ENCODE peak calls at places on chromosomes 3 and 15, in four cellular contexts. One of them, this sample, is unnamed.

GRCh38 chr3:129316121-129317013 is 37.7 kb downstream of the HMCES start:
- DNase-seq in PC-3: peak
- DNase-seq in CD4-positive, alpha-beta T cell: peak
- DNase-seq in nephron progenitor cell: peak
- DNase-seq in this sample: peak

GRCh38 chr15:74438696-74439316 is 5.0 kb upstream of the SEMA7A start:
- DNase-seq in PC-3: peak
- DNase-seq in CD4-positive, alpha-beta T cell: peak
- DNase-seq in nephron progenitor cell: peak
- DNase-seq in this sample: peak

GRCh38 chr15:78981532-78982313 is 36.9 kb upstream of the CTSH start:
- DNase-seq in PC-3: no peak
- DNase-seq in CD4-positive, alpha-beta T cell: no peak
- DNase-seq in nephron progenitor cell: no peak
- DNase-seq in this sample: no peak

GRCh38 chr15:85905626-85906025 is 110.9 kb upstream of the KLHL25 start:
- DNase-seq in PC-3: no peak
- DNase-seq in CD4-positive, alpha-beta T cell: no peak
- DNase-seq in nephron progenitor cell: no peak
- DNase-seq in this sample: no peak

GRCh38 chr15:79451361-79451999 is 19.3 kb downstream of the MINAR1 start:
- DNase-seq in PC-3: no peak
- DNase-seq in CD4-positive, alpha-beta T cell: no peak
- DNase-seq in nephron progenitor cell: peak
- DNase-seq in this sample: no peak

GRCh38 chr3:20185364-20185732 is 658 bp downstream of the SGO1 start:
- DNase-seq in PC-3: peak
- DNase-seq in CD4-positive, alpha-beta T cell: peak
- DNase-seq in nephron progenitor cell: peak
- DNase-seq in this sample: peak

GRCh38 chr3:41103200-41103599 is 96.1 kb upstream of the CTNNB1 start:
- DNase-seq in PC-3: no peak
- DNase-seq in CD4-positive, alpha-beta T cell: no peak
- DNase-seq in nephron progenitor cell: no peak
- DNase-seq in this sample: no peak

GRCh38 chr3:104885214-104885814 is 481.4 kb upstream of the ALCAM start:
- DNase-seq in PC-3: peak
- DNase-seq in CD4-positive, alpha-beta T cell: no peak
- DNase-seq in nephron progenitor cell: no peak
- DNase-seq in this sample: peak

GRCh38 chr3:127717357-127718243 is 44.8 kb downstream of the ABTB1 start:
- DNase-seq in PC-3: no peak
- DNase-seq in CD4-positive, alpha-beta T cell: no peak
- DNase-seq in nephron progenitor cell: no peak
- DNase-seq in this sample: no peak

GRCh38 chr3:108907194-108907593 is 46.5 kb downstream of the GUCA1C start:
- DNase-seq in PC-3: no peak
- DNase-seq in CD4-positive, alpha-beta T cell: no peak
- DNase-seq in nephron progenitor cell: no peak
- DNase-seq in this sample: no peak

GRCh38 chr3:194632983-194633348 is 253 bp downstream of the TMEM44 start:
- DNase-seq in PC-3: no peak
- DNase-seq in CD4-positive, alpha-beta T cell: no peak
- DNase-seq in nephron progenitor cell: no peak
- DNase-seq in this sample: no peak

GRCh38 chr3:61783993-61784718 is 222.8 kb downstream of the PTPRG start:
- DNase-seq in PC-3: no peak
- DNase-seq in CD4-positive, alpha-beta T cell: no peak
- DNase-seq in nephron progenitor cell: no peak
- DNase-seq in this sample: peak

GRCh38 chr15:67782592-67782991 is 42.7 kb upstream of the SKOR1 start:
- DNase-seq in PC-3: no peak
- DNase-seq in CD4-positive, alpha-beta T cell: no peak
- DNase-seq in nephron progenitor cell: no peak
- DNase-seq in this sample: no peak

GRCh38 chr3:158352551-158352950 is 218.4 kb upstream of the MLF1 start:
- DNase-seq in PC-3: no peak
- DNase-seq in CD4-positive, alpha-beta T cell: no peak
- DNase-seq in nephron progenitor cell: no peak
- DNase-seq in this sample: no peak

GRCh38 chr3:71066356-71066755 is 517.2 kb downstream of the FOXP1 start:
- DNase-seq in PC-3: peak
- DNase-seq in CD4-positive, alpha-beta T cell: no peak
- DNase-seq in nephron progenitor cell: no peak
- DNase-seq in this sample: no peak

GRCh38 chr3:42149537-42150426 is 58.6 kb downstream of the TRAK1 start:
- DNase-seq in PC-3: peak
- DNase-seq in CD4-positive, alpha-beta T cell: no peak
- DNase-seq in nephron progenitor cell: no peak
- DNase-seq in this sample: no peak

GRCh38 chr3:134598813-134599563 is 51.8 kb downstream of the KY start:
- DNase-seq in PC-3: no peak
- DNase-seq in CD4-positive, alpha-beta T cell: no peak
- DNase-seq in nephron progenitor cell: no peak
- DNase-seq in this sample: no peak

GRCh38 chr3:119294889-119295769 is 946 bp downstream of the ARHGAP31 start:
- DNase-seq in PC-3: peak
- DNase-seq in CD4-positive, alpha-beta T cell: peak
- DNase-seq in nephron progenitor cell: peak
- DNase-seq in this sample: no peak

GRCh38 chr3:56137406-56137805 is 330.9 kb downstream of the ERC2 start:
- DNase-seq in PC-3: no peak
- DNase-seq in CD4-positive, alpha-beta T cell: no peak
- DNase-seq in nephron progenitor cell: no peak
- DNase-seq in this sample: no peak

GRCh38 chr3:14388200-14388599 is 14.2 kb upstream of the SLC6A6 start:
- DNase-seq in PC-3: no peak
- DNase-seq in CD4-positive, alpha-beta T cell: no peak
- DNase-seq in nephron progenitor cell: no peak
- DNase-seq in this sample: no peak

GRCh38 chr3:52606373-52607085 is 70.1 kb downstream of the UQCC5 start:
- DNase-seq in PC-3: peak
- DNase-seq in CD4-positive, alpha-beta T cell: no peak
- DNase-seq in nephron progenitor cell: no peak
- DNase-seq in this sample: peak

GRCh38 chr3:50660386-50660785 is 14.3 kb upstream of the DOCK3 start:
- DNase-seq in PC-3: no peak
- DNase-seq in CD4-positive, alpha-beta T cell: no peak
- DNase-seq in nephron progenitor cell: no peak
- DNase-seq in this sample: no peak

GRCh38 chr3:55721716-55722484 is 234.8 kb upstream of the WNT5A start:
- DNase-seq in PC-3: peak
- DNase-seq in CD4-positive, alpha-beta T cell: no peak
- DNase-seq in nephron progenitor cell: peak
- DNase-seq in this sample: peak

GRCh38 chr15:57146394-57147140 is 228.1 kb downstream of the TCF12 start:
- DNase-seq in PC-3: peak
- DNase-seq in CD4-positive, alpha-beta T cell: no peak
- DNase-seq in nephron progenitor cell: no peak
- DNase-seq in this sample: peak

DNA sequence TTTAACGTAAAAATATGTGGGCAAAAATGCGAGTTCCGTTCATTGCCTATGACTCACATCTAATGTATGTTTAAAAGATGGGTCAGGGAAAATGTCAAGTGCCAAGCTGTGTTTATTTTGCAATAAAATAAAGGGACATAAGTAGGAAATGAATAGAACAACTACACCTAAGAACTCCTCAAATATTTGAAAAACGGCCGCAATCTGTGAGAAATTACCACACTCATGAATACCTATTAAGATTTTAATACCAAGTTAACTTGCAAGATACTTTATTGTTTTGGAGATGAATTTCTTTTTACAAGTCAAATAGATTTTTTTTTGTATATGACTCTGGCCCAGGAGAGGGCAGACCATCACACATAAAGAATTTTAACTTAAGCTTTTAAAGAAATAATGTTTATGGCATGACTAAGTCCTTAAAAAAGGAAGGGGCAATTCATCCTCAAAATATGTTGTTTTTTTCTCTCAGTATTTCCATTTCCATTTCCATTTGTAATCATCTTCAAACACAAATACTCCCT is 152.7 kb downstream of the SUCNR1 start:
- DNase-seq in PC-3: peak
- DNase-seq in CD4-positive, alpha-beta T cell: no peak
- DNase-seq in nephron progenitor cell: no peak
- DNase-seq in this sample: peak
- TF ChIP-seq CTCF in PC-3: peak
- TF ChIP-seq CTCF in CD4-positive, alpha-beta T cell: no peak
- TF ChIP-seq CTCF in nephron progenitor cell: no peak
- TF ChIP-seq CTCF in this sample: peak

DNA sequence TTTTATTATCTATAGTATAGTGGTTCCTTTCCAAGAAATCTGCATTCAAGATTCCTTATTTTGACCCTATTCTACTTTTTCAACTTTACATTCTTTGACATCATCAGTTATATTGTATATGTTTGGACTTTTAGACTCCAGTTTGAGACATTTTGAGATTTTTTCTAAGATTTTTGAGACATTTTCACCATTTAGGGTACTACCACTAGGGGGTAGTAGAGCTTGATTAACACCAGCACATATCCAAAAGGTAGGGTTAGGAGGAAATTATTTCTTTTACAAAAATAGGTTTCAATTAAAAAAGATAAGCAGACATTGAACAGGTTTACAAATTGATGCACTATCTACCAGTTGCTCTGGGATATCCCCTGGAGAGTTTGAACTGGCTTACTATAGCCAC is 262.5 kb downstream of the SCAPER start:
- DNase-seq in PC-3: no peak
- DNase-seq in CD4-positive, alpha-beta T cell: no peak
- DNase-seq in nephron progenitor cell: no peak
- DNase-seq in this sample: no peak
- TF ChIP-seq CTCF in PC-3: peak
- TF ChIP-seq CTCF in CD4-positive, alpha-beta T cell: peak
- TF ChIP-seq CTCF in nephron progenitor cell: peak
- TF ChIP-seq CTCF in this sample: peak

GRCh38 chr15:88629071-88629470 is 7.9 kb downstream of the AEN start:
- DNase-seq in PC-3: no peak
- DNase-seq in CD4-positive, alpha-beta T cell: no peak
- DNase-seq in nephron progenitor cell: no peak
- DNase-seq in this sample: no peak

GRCh38 chr15:88630141-88630721 is 8.6 kb upstream of the ISG20 start:
- DNase-seq in PC-3: peak
- DNase-seq in CD4-positive, alpha-beta T cell: no peak
- DNase-seq in nephron progenitor cell: no peak
- DNase-seq in this sample: no peak

GRCh38 chr15:88631464-88632028 is 7.3 kb upstream of the ISG20 start:
- DNase-seq in PC-3: no peak
- DNase-seq in CD4-positive, alpha-beta T cell: no peak
- DNase-seq in nephron progenitor cell: no peak
- DNase-seq in this sample: no peak

GRCh38 chr15:88628018-88628673 is 7.0 kb downstream of the AEN start:
- DNase-seq in PC-3: no peak
- DNase-seq in CD4-positive, alpha-beta T cell: no peak
- DNase-seq in nephron progenitor cell: no peak
- DNase-seq in this sample: no peak

DNA sequence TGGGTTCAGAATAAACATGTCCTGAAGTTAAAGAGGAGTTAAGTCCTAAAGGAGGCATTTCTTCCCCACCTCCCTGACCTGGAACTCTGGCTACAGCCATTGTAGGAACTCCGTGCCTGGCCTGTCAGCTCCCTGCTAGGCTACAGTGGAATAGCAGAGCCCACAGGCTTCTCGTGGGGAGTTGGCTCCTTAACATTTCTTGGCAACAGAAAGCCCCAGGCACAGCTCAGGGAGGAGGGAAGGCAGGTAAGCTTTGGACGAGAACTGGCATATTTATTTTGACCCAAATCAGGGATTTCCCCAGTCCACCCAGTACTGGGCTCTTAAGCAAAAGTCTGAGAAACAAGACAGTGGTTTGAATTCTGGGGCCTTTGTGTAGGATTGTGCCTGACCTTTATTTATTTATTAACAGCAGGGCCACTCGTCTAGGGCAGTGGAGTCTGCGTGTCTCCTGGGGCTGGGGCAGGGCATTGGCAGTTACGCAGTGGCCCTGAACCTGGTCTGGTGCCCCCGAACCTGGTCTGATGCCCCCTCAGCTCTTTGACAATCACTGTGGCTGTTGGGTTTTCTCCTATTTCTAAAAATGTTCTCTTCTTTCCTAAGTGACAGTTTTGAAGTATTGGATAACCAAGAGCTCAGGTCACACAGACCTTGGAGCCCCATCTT is 7.9 kb upstream of the ISG20 start:
- DNase-seq in PC-3: no peak
- DNase-seq in CD4-positive, alpha-beta T cell: no peak
- DNase-seq in nephron progenitor cell: no peak
- DNase-seq in this sample: no peak
- TF ChIP-seq CTCF in PC-3: no peak
- TF ChIP-seq CTCF in CD4-positive, alpha-beta T cell: no peak
- TF ChIP-seq CTCF in nephron progenitor cell: no peak
- TF ChIP-seq CTCF in this sample: no peak

GRCh38 chr3:49076116-49076515 is 17.8 kb downstream of the QRICH1 start:
- DNase-seq in PC-3: no peak
- DNase-seq in CD4-positive, alpha-beta T cell: no peak
- DNase-seq in nephron progenitor cell: no peak
- DNase-seq in this sample: no peak
- TF ChIP-seq CTCF in PC-3: no peak
- TF ChIP-seq CTCF in CD4-positive, alpha-beta T cell: no peak
- TF ChIP-seq CTCF in nephron progenitor cell: no peak
- TF ChIP-seq CTCF in this sample: no peak

DNA sequence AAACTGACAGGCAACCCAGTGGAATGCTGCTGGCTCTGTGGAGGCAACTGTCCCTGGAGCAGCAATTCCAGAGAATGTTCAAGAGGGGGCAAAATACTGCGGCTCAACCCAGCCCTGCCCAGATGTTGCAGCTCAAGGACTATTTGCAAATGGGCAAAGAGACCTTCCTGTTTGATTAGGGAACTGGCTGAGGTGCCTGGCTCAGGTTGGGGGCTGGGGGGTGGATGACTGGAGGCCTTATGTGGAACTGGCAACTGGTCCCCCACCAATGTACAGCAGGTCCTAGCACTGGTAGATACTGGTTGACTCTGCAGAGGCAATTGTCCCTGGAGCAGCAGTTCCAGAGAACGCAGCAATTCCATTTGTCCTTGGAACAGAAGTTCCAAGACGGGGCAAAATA is 302.5 kb downstream of the ZPLD1 start:
- DNase-seq in PC-3: no peak
- DNase-seq in CD4-positive, alpha-beta T cell: no peak
- DNase-seq in nephron progenitor cell: no peak
- DNase-seq in this sample: no peak
- TF ChIP-seq CTCF in PC-3: no peak
- TF ChIP-seq CTCF in CD4-positive, alpha-beta T cell: no peak
- TF ChIP-seq CTCF in nephron progenitor cell: no peak
- TF ChIP-seq CTCF in this sample: no peak

GRCh38 chr3:141388823-141389617 is 20.7 kb downstream of the ZBTB38 start:
- DNase-seq in PC-3: no peak
- DNase-seq in CD4-positive, alpha-beta T cell: no peak
- DNase-seq in nephron progenitor cell: no peak
- DNase-seq in this sample: no peak
- TF ChIP-seq CTCF in PC-3: no peak
- TF ChIP-seq CTCF in CD4-positive, alpha-beta T cell: no peak
- TF ChIP-seq CTCF in nephron progenitor cell: no peak
- TF ChIP-seq CTCF in this sample: no peak

This sample was measured in HFFc6.